ENCODE peak calls at places on chromosome 1, in four cellular contexts. P is HL-60, F is GM12878, N is K562. Y is an unnamed sample.

GRCh38 chr1:1219341-1219740 is 5.4 kb upstream of the TNFRSF4 start:
- DNase-seq in N (no peak), F (no peak), P (no peak), Y (no peak)

GRCh38 chr1:93665015-93665414 is 16.6 kb downstream of the BCAR3 start:
- DNase-seq in P (no peak), F (no peak), N (no peak), Y (no peak)

GRCh38 chr1:4021895-4022268 is 121.8 kb upstream of the C1orf174 start:
- DNase-seq in N (no peak), F (no peak), P (no peak), Y (no peak)

GRCh38 chr1:234645474-234645953 is 35.5 kb upstream of the IRF2BP2 start:
- DNase-seq in P (peak), N (no peak), F (no peak), Y (no peak)

GRCh38 chr1:151006331-151007052 is at the start of gene MINDY1:
- DNase-seq in F (peak), N (peak), P (peak), Y (no peak)

GRCh38 chr1:169288011-169288414 is 79.6 kb downstream of the NME7 start:
- DNase-seq in N (no peak), F (no peak), P (no peak), Y (no peak)

GRCh38 chr1:172946814-172947507 is 103.8 kb downstream of the TNFSF18 start:
- DNase-seq in F (no peak), P (no peak), N (no peak), Y (no peak)

GRCh38 chr1:12756756-12757433 is 10.9 kb downstream of the CFAP107 start:
- DNase-seq in F (no peak), N (no peak), P (no peak), Y (no peak)

GRCh38 chr1:30847358-30847972 is 61.1 kb downstream of the SDC3 start:
- DNase-seq in N (peak), F (no peak), P (no peak), Y (no peak)

GRCh38 chr1:228212415-228212965 is 4.6 kb downstream of the OBSCN start:
- DNase-seq in N (no peak), P (no peak), F (no peak), Y (no peak)

GRCh38 chr1:40627987-40628902 is 37.2 kb downstream of the RIMS3 start:
- DNase-seq in P (no peak), F (peak), N (no peak), Y (peak)

GRCh38 chr1:30087465-30087864 is 635.9 kb downstream of the MATN1 start:
- DNase-seq in P (peak), F (no peak), N (no peak), Y (no peak)

GRCh38 chr1:50329332-50329932 is 93.8 kb downstream of the DMRTA2 start:
- DNase-seq in F (no peak), P (no peak), N (no peak), Y (no peak)

GRCh38 chr1:219352961-219353651 is 179.4 kb downstream of the LYPLAL1 start:
- DNase-seq in N (no peak), F (no peak), P (no peak), Y (no peak)

GRCh38 chr1:215530401-215530984 is 36.6 kb upstream of the KCTD3 start:
- DNase-seq in P (peak), N (no peak), F (no peak), Y (no peak)

GRCh38 chr1:169072945-169073725 is 33.4 kb upstream of the ATP1B1 start:
- DNase-seq in P (no peak), N (no peak), F (no peak), Y (no peak)

GRCh38 chr1:82318265-82318664 is 517.5 kb downstream of the ADGRL2 start:
- DNase-seq in F (no peak), N (no peak), P (no peak), Y (no peak)

GRCh38 chr1:116501870-116502244 is 69.0 kb downstream of the CD58 start:
- DNase-seq in N (no peak), F (no peak), P (no peak), Y (no peak)

GRCh38 chr1:44905276-44905675 is 62.2 kb upstream of the PTCH2 start:
- DNase-seq in P (no peak), N (no peak), F (no peak), Y (no peak)

GRCh38 chr1:167763525-167764220 is 41.9 kb downstream of the MPZL1 start:
- DNase-seq in N (no peak), P (no peak), F (no peak), Y (no peak)

GRCh38 chr1:119673171-119673940 is 25.3 kb upstream of the ZNF697 start:
- DNase-seq in F (no peak), P (no peak), N (no peak), Y (no peak)

GRCh38 chr1:85328713-85329376 is 52.4 kb upstream of the BCL10 start:
- DNase-seq in F (no peak), P (no peak), N (no peak), Y (no peak)
- TF ChIP-seq POLR2AphosphoS5 in F (no peak), P (no peak), N (no peak), Y (no peak)

DNA sequence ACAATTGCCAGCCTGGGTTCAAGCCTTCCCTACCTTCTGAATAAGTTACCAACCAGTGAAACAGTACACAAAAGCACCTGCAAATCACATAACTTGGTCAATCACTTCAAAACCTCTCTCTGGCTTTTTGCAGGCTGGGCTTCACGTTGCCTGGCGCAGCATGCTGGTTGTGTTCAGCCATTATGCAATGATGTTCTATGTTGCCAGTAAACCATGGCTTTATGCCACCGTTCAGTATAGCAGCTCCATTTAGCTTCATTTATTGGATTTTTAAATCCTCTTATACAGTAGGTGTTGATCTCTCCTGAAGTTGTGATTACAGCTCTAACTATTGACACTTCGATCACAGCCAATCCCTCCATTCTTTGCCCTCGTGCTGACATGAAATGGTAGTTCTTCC is 233.6 kb upstream of the PTBP2 start:
- DNase-seq in F (no peak), P (no peak), N (no peak), Y (no peak)
- TF ChIP-seq SPI1 in F (no peak), P (no peak), N (no peak), Y (no peak)

GRCh38 chr1:218347713-218348627 is 2.8 kb downstream of the TGFB2 start:
- DNase-seq in F (no peak), N (no peak), P (no peak), Y (no peak)
- TF ChIP-seq POLR2AphosphoS5 in F (no peak), N (no peak), P (no peak), Y (no peak)

GRCh38 chr1:2594001-2594640 is 7.5 kb downstream of the PRXL2B start:
- DNase-seq in P (no peak), F (no peak), N (no peak), Y (peak)

GRCh38 chr1:2594641-2595131 is 8.1 kb downstream of the PRXL2B start:
- DNase-seq in N (no peak), F (no peak), P (no peak), Y (no peak)

GRCh38 chr1:2592672-2593071 is 6.1 kb downstream of the PRXL2B start:
- DNase-seq in N (no peak), F (no peak), P (peak), Y (no peak)

GRCh38 chr1:2591581-2592261 is 5.1 kb downstream of the PRXL2B start:
- DNase-seq in F (no peak), N (no peak), P (no peak), Y (no peak)

DNA sequence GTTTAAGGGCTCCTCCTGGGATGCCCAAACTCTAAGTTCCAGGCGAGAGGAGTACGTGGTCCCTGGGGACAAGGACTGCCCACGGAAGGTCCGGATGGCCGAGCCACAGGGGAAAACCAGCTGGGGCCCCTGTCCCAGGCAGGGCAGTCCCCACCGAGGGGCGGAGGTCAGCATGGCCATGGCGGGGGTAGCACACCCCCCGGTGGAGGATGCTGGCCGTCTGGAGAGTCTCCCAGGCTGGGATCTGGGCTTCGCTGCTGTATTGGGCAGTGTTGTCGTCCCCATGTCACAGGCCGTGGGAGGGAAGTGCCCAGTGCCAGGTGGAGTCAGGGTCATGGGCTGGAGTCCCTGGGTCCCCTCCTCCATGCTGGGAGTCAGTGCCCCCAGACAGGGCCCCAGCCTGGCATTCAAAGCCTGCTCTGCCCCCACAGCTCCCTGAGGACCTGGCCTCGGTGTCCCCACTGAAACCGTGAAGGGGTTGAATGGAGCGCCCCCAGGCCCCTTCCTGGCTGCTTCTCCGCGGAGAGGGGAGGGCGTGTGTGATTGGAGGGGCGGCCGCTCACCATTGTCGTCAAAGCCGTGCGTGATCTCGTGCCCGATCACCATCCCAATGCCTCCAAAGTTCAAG is 6.8 kb downstream of the PRXL2B start:
- DNase-seq in F (no peak), N (no peak), P (no peak), Y (peak)
- TF ChIP-seq SPI1 in F (no peak), N (no peak), P (no peak), Y (no peak)

GRCh38 chr1:33295450-33296081 is 25.3 kb downstream of the A3GALT2 start:
- DNase-seq in N (peak), P (peak), F (peak), Y (peak)
- TF ChIP-seq POLR2AphosphoS5 in N (no peak), P (no peak), F (no peak), Y (no peak)

DNA sequence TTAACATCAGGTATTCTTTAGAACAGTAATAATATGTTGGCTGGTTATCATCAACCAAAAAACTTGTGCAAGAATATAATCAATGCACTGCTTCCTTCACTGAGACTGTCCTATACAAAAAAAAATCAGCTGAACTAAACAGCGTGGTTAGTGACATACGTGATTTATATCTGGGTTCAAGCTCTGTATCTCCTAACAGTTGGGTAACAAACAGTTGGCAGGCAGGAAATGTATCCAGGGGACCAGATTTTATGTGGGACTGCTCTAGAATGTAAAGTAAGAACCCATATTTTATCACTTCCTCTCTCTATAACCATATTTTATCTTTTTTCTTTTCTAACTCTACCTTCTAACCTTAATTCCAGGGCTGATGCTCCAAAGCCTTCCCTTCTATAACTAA is 8.0 kb downstream of the ACBD6 start:
- DNase-seq in F (no peak), P (no peak), N (no peak), Y (no peak)
- TF ChIP-seq SPI1 in F (peak), P (peak), N (no peak), Y (peak)

DNA sequence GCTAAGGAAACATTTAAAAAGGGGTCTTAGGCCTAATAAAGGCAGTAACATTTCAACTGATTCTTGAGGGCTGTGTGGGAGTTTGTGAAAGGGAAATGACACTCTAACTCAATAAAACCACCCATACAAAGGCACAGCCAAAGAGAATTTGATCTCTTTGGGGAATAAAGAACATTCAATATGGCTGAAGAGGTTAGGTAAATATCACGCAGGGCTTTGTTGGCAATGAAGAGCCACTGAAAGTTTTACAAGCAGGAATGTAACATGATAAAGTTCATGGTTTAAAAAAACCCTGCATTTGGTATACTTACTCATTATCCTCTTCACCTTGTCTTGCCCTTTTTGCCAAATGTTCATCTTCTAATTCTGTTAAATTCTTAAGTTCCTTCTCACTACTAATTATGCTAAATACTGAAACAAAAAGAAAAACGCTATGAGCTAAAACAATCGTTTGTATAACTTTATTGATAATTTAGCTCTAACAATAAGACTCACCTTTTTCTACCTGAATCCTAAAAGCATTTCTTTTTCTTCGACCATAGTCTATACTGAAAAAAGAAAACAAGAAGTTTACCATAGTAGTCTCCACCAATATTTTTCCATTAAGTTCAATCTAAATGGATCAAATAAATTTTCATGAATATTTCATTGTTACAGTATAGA is 12.5 kb downstream of the NVL start:
- DNase-seq in F (no peak), N (no peak), P (no peak), Y (no peak)
- TF ChIP-seq POLR2AphosphoS5 in F (no peak), N (no peak), P (no peak), Y (no peak)

GRCh38 chr1:23743287-23744052 is at the start of gene ELOA:
- DNase-seq in P (peak), N (peak), F (no peak), Y (peak)

GRCh38 chr1:23741609-23742008 is 1.7 kb upstream of the ELOA start:
- DNase-seq in P (no peak), F (no peak), N (no peak), Y (no peak)

GRCh38 chr1:23747947-23748346 is 4.7 kb downstream of the ELOA start:
- DNase-seq in F (no peak), P (no peak), N (no peak), Y (no peak)

GRCh38 chr1:23742670-23743286 is 493 bp upstream of the ELOA start:
- DNase-seq in N (no peak), F (no peak), P (peak), Y (no peak)

GRCh38 chr1:23745515-23745914 is 2.2 kb downstream of the ELOA start:
- DNase-seq in P (peak), F (no peak), N (peak), Y (peak)
- TF ChIP-seq SPI1 in P (no peak), F (no peak), N (no peak), Y (peak)

DNA sequence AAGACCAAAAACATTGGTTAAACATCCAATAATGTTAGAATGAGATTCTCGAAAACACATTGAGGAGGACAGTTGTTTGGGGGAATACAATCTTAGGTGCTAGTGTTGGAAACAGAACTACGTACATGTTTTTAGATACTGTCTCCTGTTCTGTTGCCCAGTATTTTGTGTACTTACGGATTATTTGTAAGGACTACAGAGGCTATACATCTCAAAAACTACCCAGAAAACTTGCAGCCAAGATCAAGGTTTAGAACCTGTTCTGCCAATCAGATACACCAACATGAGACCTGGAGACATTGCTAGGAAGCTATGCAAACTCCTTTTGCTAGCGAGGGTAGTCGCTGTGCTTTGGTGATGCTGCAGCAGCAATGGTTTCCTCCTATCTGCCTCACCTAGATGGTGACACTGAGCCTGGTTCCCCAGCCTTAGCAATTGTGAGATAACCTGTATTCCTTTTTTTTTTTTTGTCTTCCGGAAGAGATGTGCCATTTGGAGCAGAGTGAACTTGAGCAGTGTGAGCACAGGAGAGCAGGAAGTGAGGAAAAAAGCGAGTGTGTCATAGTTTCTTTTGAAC is 21.8 kb downstream of the YBX1 start:
- DNase-seq in N (no peak), P (no peak), F (no peak), Y (no peak)
- TF ChIP-seq POLR2AphosphoS5 in N (no peak), P (peak), F (peak), Y (peak)